ENCODE peak calls at places on chromosomes 5 and 9, in nine cellular contexts. F is kidney epithelial cell; B is osteocyte; N is frontal cortex; I is fibroblast of lung; M is NCI-H510A; C is esophagus squamous epithelium; K is uterus; J is stimulated activated CD4-positive, alpha-beta T cell treated with anti-CD3 and anti-CD28 coated beads, Interleukin-1b, Interleukin-23, amount 100 ng/mL, for 48 hours. D is an unnamed sample.

GRCh38 chr9:94097788-94098413 is 13.6 kb downstream of the PTPDC1 start:
- DNase-seq in F (no peak), B (no peak), N (no peak), I (peak), M (no peak), C (no peak), K (peak), J (no peak), D (no peak)

GRCh38 chr5:54859321-54859720 is 126.1 kb downstream of the ESM1 start:
- DNase-seq in F (no peak), B (no peak), N (no peak), I (no peak), M (no peak), C (no peak), K (no peak), J (no peak), D (no peak)

GRCh38 chr9:134538856-134539562 is 102.6 kb upstream of the COL5A1 start:
- DNase-seq in F (no peak), B (no peak), N (no peak), I (no peak), M (no peak), C (no peak), K (no peak), J (no peak), D (no peak)

GRCh38 chr5:142179776-142180387 is 71.3 kb downstream of the NDFIP1 start:
- DNase-seq in F (no peak), B (no peak), N (no peak), I (no peak), M (no peak), C (no peak), K (no peak), J (no peak), D (peak)

GRCh38 chr9:136363606-136364368 is at the start of gene DNLZ:
- DNase-seq in F (no peak), B (peak), N (peak), I (peak), M (peak), C (no peak), K (peak), J (peak), D (peak)

GRCh38 chr5:177332896-177333260 is 18.6 kb downstream of the LMAN2 start:
- DNase-seq in F (no peak), B (no peak), N (no peak), I (no peak), M (no peak), C (no peak), K (no peak), J (no peak), D (no peak)

GRCh38 chr9:11045589-11045988 is 432.8 kb upstream of the PTPRD start:
- DNase-seq in F (no peak), B (no peak), N (no peak), I (no peak), M (no peak), C (no peak), K (no peak), J (no peak), D (no peak)

GRCh38 chr5:174717826-174718455 is 6.4 kb upstream of the MSX2 start:
- DNase-seq in F (no peak), B (no peak), N (no peak), I (no peak), M (no peak), C (no peak), K (no peak), J (no peak), D (no peak)

GRCh38 chr5:71924325-71924724 is 182.9 kb upstream of the MAP1B start:
- DNase-seq in F (no peak), B (no peak), N (no peak), I (no peak), M (no peak), C (no peak), K (no peak), J (no peak), D (no peak)

GRCh38 chr5:3943803-3944202 is 348.2 kb downstream of the IRX1 start:
- DNase-seq in F (no peak), B (no peak), N (no peak), I (no peak), M (no peak), C (no peak), K (no peak), J (no peak), D (no peak)

GRCh38 chr9:37209431-37210386 is 89.3 kb downstream of the ZCCHC7 start:
- DNase-seq in F (no peak), B (no peak), N (no peak), I (peak), M (no peak), C (no peak), K (no peak), J (no peak), D (no peak)

GRCh38 chr5:139393497-139394122 is 1.3 kb downstream of the PROB1 start:
- DNase-seq in F (no peak), B (no peak), N (no peak), I (no peak), M (no peak), C (no peak), K (no peak), J (no peak), D (no peak)

GRCh38 chr9:101527066-101527465 is 6.6 kb upstream of the RNF20 start:
- DNase-seq in F (no peak), B (no peak), N (no peak), I (no peak), M (no peak), C (no peak), K (no peak), J (no peak), D (no peak)

GRCh38 chr5:172078726-172079345 is 72.4 kb upstream of the FBXW11 start:
- DNase-seq in F (no peak), B (no peak), N (no peak), I (peak), M (no peak), C (no peak), K (no peak), J (no peak), D (peak)

GRCh38 chr5:636951-637350 is 24.8 kb downstream of the CEP72 start:
- DNase-seq in F (no peak), B (no peak), N (no peak), I (no peak), M (no peak), C (no peak), K (no peak), J (no peak), D (no peak)

GRCh38 chr5:134507495-134507894 is 18.0 kb upstream of the JADE2 start:
- DNase-seq in F (no peak), B (no peak), N (no peak), I (no peak), M (no peak), C (no peak), K (no peak), J (no peak), D (no peak)

GRCh38 chr5:133652951-133653601 is 40.7 kb upstream of the FSTL4 start:
- DNase-seq in F (no peak), B (no peak), N (no peak), I (no peak), M (no peak), C (no peak), K (no peak), J (no peak), D (no peak)

GRCh38 chr5:1797109-1797800 is 2.4 kb downstream of the MRPL36 start:
- DNase-seq in F (no peak), B (no peak), N (no peak), I (no peak), M (no peak), C (no peak), K (no peak), J (no peak), D (peak)

GRCh38 chr5:73821003-73821402 is 195.0 kb downstream of the ARHGEF28 start:
- DNase-seq in F (no peak), B (no peak), N (no peak), I (no peak), M (no peak), C (no peak), K (no peak), J (no peak), D (no peak)

GRCh38 chr9:85040141-85040540 is 370.6 kb downstream of the NTRK2 start:
- DNase-seq in F (no peak), B (no peak), N (no peak), I (no peak), M (no peak), C (no peak), K (no peak), J (no peak), D (no peak)

GRCh38 chr5:178388381-178389030 is 155.9 kb upstream of the PHYKPL start:
- DNase-seq in F (no peak), B (no peak), N (no peak), I (peak), M (no peak), C (no peak), K (no peak), J (no peak), D (peak)

GRCh38 chr5:134526483-134527155 is 1.1 kb downstream of the JADE2 start:
- DNase-seq in F (no peak), B (peak), N (peak), I (no peak), M (peak), C (peak), K (peak), J (peak), D (peak)

GRCh38 chr5:111734013-111734412 is 23.0 kb downstream of the NREP start:
- DNase-seq in F (no peak), B (no peak), N (no peak), I (peak), M (no peak), C (no peak), K (no peak), J (peak), D (no peak)

GRCh38 chr5:179276838-179277395 is 68.3 kb downstream of the ADAMTS2 start:
- DNase-seq in F (no peak), B (no peak), N (no peak), I (no peak), M (no peak), C (no peak), K (peak), J (no peak), D (no peak)

D was measured in tibial artery.